ENCODE peak calls at places on chromosome 19, in five cellular contexts. W is A673, K is heart left ventricle, J is cardiac muscle cell, G is psoas muscle. L is an unnamed sample.

GRCh38 chr19:23312515-23312914 is 62.3 kb upstream of the ZNF724 start:
- DNase-seq in G (no peak), K (no peak), W (no peak), J (no peak), L (no peak)

GRCh38 chr19:51295382-51296126 is 15.9 kb upstream of the IGLON5 start:
- DNase-seq in K (no peak), J (no peak), W (no peak), G (no peak), L (no peak)

GRCh38 chr19:46716672-46717033 is 261 bp downstream of the PRKD2 start:
- DNase-seq in J (peak; percentile 33), K (no peak), W (no peak), G (no peak), L (peak; percentile 35)

GRCh38 chr19:33771308-33772101 is 25.2 kb upstream of the KCTD15 start:
- DNase-seq in K (peak; percentile 68), W (peak; percentile 77), J (peak; percentile 87), G (peak; percentile 82), L (peak; percentile 90)

GRCh38 chr19:15379996-15380647 is 535 bp upstream of the AKAP8 start:
- DNase-seq in J (peak; percentile 69), K (peak; percentile 57), W (no peak), G (peak; percentile 80), L (peak; percentile 66)

GRCh38 chr19:2888739-2889224 is 11.9 kb upstream of the ZNF57 start:
- DNase-seq in K (peak; percentile 52), W (no peak), J (no peak), G (peak; percentile 67), L (no peak)

GRCh38 chr19:34363094-34363493 is 1.9 kb upstream of the GPI start:
- DNase-seq in J (peak; percentile 18), K (no peak), G (no peak), W (no peak), L (no peak)

GRCh38 chr19:33904681-33905080 is 108.0 kb downstream of the KCTD15 start:
- DNase-seq in G (no peak), K (no peak), J (peak; percentile 33), W (no peak), L (peak; percentile 60)

GRCh38 chr19:49502866-49503581 is 6.8 kb downstream of the RPS11 start:
- DNase-seq in K (no peak), J (peak; percentile 84), W (peak; percentile 90), G (no peak), L (peak; percentile 35)

GRCh38 chr19:49809155-49809986 is 3.7 kb downstream of the FUZ start:
- DNase-seq in J (peak; percentile 52), W (peak; percentile 61), G (peak; percentile 85), K (peak; percentile 78), L (peak; percentile 45)

GRCh38 chr19:31262673-31263308 is 86.4 kb downstream of the TSHZ3 start:
- DNase-seq in J (no peak), W (no peak), G (no peak), K (no peak), L (no peak)

GRCh38 chr19:51887522-51888498 is at the start of gene ZNF577:
- DNase-seq in K (peak; percentile 97), G (peak; percentile 93), J (peak; percentile 91), W (peak; percentile 96), L (peak; percentile 87)

GRCh38 chr19:16369664-16370576 is 45.3 kb downstream of the KLF2 start:
- DNase-seq in J (no peak), W (no peak), G (peak; percentile 40), K (no peak), L (no peak)

GRCh38 chr19:29507081-29507860 is 18.5 kb upstream of the VSTM2B start:
- DNase-seq in G (no peak), W (no peak), K (no peak), J (no peak), L (no peak)

GRCh38 chr19:46529622-46530451 is 34.2 kb upstream of the PNMA8B start:
- DNase-seq in W (peak; percentile 76), K (peak; percentile 61), G (peak; percentile 80), J (peak; percentile 66), L (peak; percentile 77)

GRCh38 chr19:32173836-32174235 is 171.6 kb upstream of the ZNF507 start:
- DNase-seq in J (no peak), K (no peak), G (no peak), W (no peak), L (no peak)

GRCh38 chr19:7658219-7658686 is 10.6 kb upstream of the RETN start:
- DNase-seq in G (no peak), W (no peak), J (no peak), K (no peak), L (no peak)

GRCh38 chr19:34309368-34310138 is 55.2 kb downstream of the GARRE1 start:
- DNase-seq in K (no peak), J (no peak), G (no peak), W (no peak), L (no peak)

GRCh38 chr19:16896913-16897571 is 8.2 kb downstream of the F2RL3 start:
- DNase-seq in G (peak; percentile 94), W (peak; percentile 89), K (peak; percentile 94), J (peak; percentile 97), L (peak; percentile 93)

GRCh38 chr19:925087-925911 is 536 bp upstream of the ARID3A start:
- DNase-seq in J (peak; percentile 90), K (peak; percentile 85), W (peak; percentile 91), G (peak; percentile 89), L (peak; percentile 74)

GRCh38 chr19:7611541-7612279 is 16.0 kb downstream of the CAMSAP3 start:
- DNase-seq in K (peak; percentile 21), W (no peak), G (no peak), J (no peak), L (no peak)

GRCh38 chr19:9891609-9892373 is 44.5 kb downstream of the OLFM2 start:
- DNase-seq in J (no peak), G (no peak), W (no peak), K (no peak), L (no peak)

GRCh38 chr19:15216363-15216762 is 15.6 kb upstream of the NOTCH3 start:
- DNase-seq in G (no peak), W (no peak), K (no peak), J (no peak), L (no peak)

GRCh38 chr19:46107371-46107770 is 17.1 kb downstream of the IGFL3 start:
- DNase-seq in G (no peak), K (no peak), W (no peak), J (no peak), L (no peak)

GRCh38 chr19:9060559-9061340 is 26.1 kb upstream of the OR1M1 start:
- DNase-seq in J (no peak), G (no peak), K (no peak), W (no peak), L (no peak)

GRCh38 chr19:33000910-33001309 is 28.9 kb downstream of the FAAP24 start:
- DNase-seq in J (no peak), W (no peak), G (no peak), K (no peak), L (no peak)

GRCh38 chr19:39064405-39064804 is 19.8 kb upstream of the ACP7 start:
- DNase-seq in G (no peak), J (no peak), W (no peak), K (no peak), L (no peak)

GRCh38 chr19:3123088-3123721 is 12.6 kb upstream of the GNA15 start:
- DNase-seq in W (no peak), G (peak; percentile 44), K (peak; percentile 22), J (no peak), L (no peak)

DNA sequence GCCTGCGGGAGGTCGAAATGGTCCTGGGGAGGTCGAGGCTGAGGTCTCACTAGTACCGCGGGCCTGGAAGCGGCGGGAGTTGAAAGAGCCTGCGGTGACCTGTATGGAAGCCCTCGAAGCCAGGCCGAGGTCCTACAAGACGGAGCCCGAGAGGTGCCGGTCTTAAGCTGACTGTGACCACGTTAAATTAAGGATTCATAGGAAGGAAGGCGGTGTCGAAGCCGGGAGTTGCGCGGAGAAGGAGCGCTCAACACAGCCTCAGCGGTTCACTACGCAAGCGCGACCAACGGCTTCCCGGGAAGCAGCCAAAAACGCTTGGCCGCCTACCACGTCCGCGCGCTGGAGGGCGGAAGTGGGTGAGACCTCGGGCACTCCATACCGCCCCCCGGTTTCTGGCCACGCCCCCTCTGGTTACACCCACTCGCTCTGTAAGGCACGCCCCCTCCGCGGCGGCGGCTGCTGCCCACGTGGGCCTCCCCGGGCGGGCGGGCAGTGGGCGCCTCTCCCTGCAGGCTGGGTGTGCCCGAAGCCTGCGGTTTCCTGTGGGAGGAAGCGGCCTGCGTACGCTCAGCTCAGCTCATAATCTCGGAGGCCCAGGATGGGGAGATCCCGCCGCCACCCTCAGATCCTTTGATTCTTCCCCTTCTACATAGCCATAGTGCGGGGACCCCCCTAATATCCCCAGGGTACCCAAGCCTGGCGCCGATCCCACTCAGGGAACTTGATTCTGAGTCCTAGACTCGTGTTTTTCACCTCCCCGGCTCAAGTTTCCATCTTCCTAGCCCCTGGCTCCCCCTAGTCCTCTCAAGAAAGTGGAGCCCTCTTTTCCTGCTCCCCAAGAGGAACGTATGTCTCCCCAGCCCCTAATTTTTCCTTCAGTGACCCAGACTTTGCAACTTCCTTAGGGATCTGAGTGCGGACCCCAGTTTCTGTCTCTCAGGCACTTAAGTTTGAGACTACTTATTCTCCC is 3.4 kb upstream of the EMP3 start:
- DNase-seq in K (peak; percentile 99), G (peak; percentile 99), W (peak; percentile 99), J (peak; percentile 99), L (peak; percentile 99)
- TF ChIP-seq CTCF in K (peak; percentile 16), G (no peak), W (no peak), J (no peak), L (no peak)

GRCh38 chr19:57558525-57558924 is 1.1 kb downstream of the ZNF550 start:
- DNase-seq in J (peak; percentile 23), K (no peak), G (no peak), W (peak; percentile 23), L (no peak)
- TF ChIP-seq CTCF in J (peak; percentile 10), K (no peak), G (no peak), W (peak; percentile 20), L (no peak)

GRCh38 chr19:35716985-35717664 is 678 bp upstream of the KMT2B start:
- DNase-seq in W (peak; percentile 98), G (peak; percentile 93), K (peak; percentile 98), J (peak; percentile 91), L (peak; percentile 92)

GRCh38 chr19:35715981-35716734 is 1.6 kb upstream of the KMT2B start:
- DNase-seq in J (peak; percentile 72), W (no peak), G (peak; percentile 81), K (peak; percentile 68), L (peak; percentile 60)

GRCh38 chr19:35717665-35718344 is at the start of gene KMT2B:
- DNase-seq in J (peak; percentile 97), W (no peak), G (peak; percentile 98), K (no peak), L (no peak)

GRCh38 chr19:35715355-35715809 is 2.4 kb upstream of the KMT2B start:
- DNase-seq in W (no peak), G (no peak), J (no peak), K (no peak), L (no peak)

GRCh38 chr19:35716735-35716984 is 1.1 kb upstream of the KMT2B start:
- DNase-seq in W (no peak), G (no peak), K (no peak), J (no peak), L (no peak)
- TF ChIP-seq CTCF in W (no peak), G (no peak), K (no peak), J (no peak), L (no peak)

GRCh38 chr19:4268816-4269430 is 10.1 kb upstream of the SHD start:
- DNase-seq in W (no peak), K (no peak), G (no peak), J (no peak), L (no peak)

GRCh38 chr19:4264812-4265211 is 14.3 kb upstream of the SHD start:
- DNase-seq in G (no peak), J (no peak), W (no peak), K (no peak), L (no peak)

GRCh38 chr19:4266253-4267000 is 12.6 kb upstream of the SHD start:
- DNase-seq in G (no peak), K (no peak), J (no peak), W (no peak), L (no peak)

GRCh38 chr19:4267101-4267900 is 11.8 kb upstream of the SHD start:
- DNase-seq in W (peak; percentile 76), K (peak; percentile 60), G (peak; percentile 75), J (peak; percentile 72), L (peak; percentile 64)

GRCh38 chr19:4267901-4268815 is 10.9 kb upstream of the SHD start:
- DNase-seq in G (no peak), K (no peak), W (no peak), J (no peak), L (no peak)
- TF ChIP-seq CTCF in G (no peak), K (no peak), W (no peak), J (no peak), L (peak; percentile 45)

L was measured in endothelial cell.